ENCODE peak calls at places on chromosome 6, in eight cellular contexts. G is endothelial cell of umbilical vein, R is neural progenitor cell, S is MM.1S, A is H1, U is GM23248, M is mammary epithelial cell, I is hepatocyte. E is an unnamed sample.

GRCh38 chr6:19771753-19772336 is 65.3 kb upstream of the ID4 start:
- DNase-seq in G (no peak), S (no peak), U (peak; percentile 73), M (peak; percentile 25), A (no peak), R (no peak), I (no peak), E (no peak)

GRCh38 chr6:3396503-3397180 is 60.2 kb downstream of the SLC22A23 start:
- DNase-seq in R (no peak), M (no peak), U (no peak), I (no peak), A (no peak), G (no peak), S (no peak), E (no peak)

GRCh38 chr6:54419885-54420284 is 111.6 kb downstream of the TINAG start:
- DNase-seq in U (peak; percentile 94), A (no peak), R (no peak), S (no peak), M (peak; percentile 91), G (peak; percentile 60), I (peak; percentile 11), E (peak; percentile 18)

GRCh38 chr6:41846666-41847237 is 48.4 kb downstream of the USP49 start:
- DNase-seq in M (peak; percentile 98), R (peak; percentile 69), I (peak; percentile 85), U (peak; percentile 93), S (peak; percentile 46), A (peak; percentile 77), G (peak; percentile 99), E (peak; percentile 16)

GRCh38 chr6:4801491-4802118 is 25.4 kb downstream of the CDYL start:
- DNase-seq in I (no peak), G (no peak), U (no peak), A (no peak), R (no peak), M (no peak), S (peak; percentile 71), E (no peak)

GRCh38 chr6:12560315-12560714 is 156.3 kb upstream of the PHACTR1 start:
- DNase-seq in R (no peak), A (no peak), M (no peak), U (no peak), S (no peak), G (no peak), I (no peak), E (no peak)

GRCh38 chr6:85354761-85355618 is 94.9 kb upstream of the NT5E start:
- DNase-seq in S (peak; percentile 57), A (peak; percentile 82), R (peak; percentile 85), I (peak; percentile 78), G (peak; percentile 78), M (peak; percentile 64), U (peak; percentile 85), E (peak; percentile 55)

GRCh38 chr6:101395345-101395744 is 1.8 kb downstream of the GRIK2 start:
- DNase-seq in R (no peak), S (no peak), A (no peak), U (peak; percentile 42), G (no peak), I (no peak), M (no peak), E (no peak)

GRCh38 chr6:37690964-37691735 is 6.5 kb downstream of the MDGA1 start:
- DNase-seq in M (peak; percentile 31), U (peak; percentile 67), I (no peak), G (no peak), R (no peak), A (no peak), S (no peak), E (no peak)

GRCh38 chr6:138377844-138378243 is at the start of gene SMIM28:
- DNase-seq in M (no peak), I (no peak), U (no peak), A (no peak), G (no peak), S (no peak), R (no peak), E (no peak)

DNA sequence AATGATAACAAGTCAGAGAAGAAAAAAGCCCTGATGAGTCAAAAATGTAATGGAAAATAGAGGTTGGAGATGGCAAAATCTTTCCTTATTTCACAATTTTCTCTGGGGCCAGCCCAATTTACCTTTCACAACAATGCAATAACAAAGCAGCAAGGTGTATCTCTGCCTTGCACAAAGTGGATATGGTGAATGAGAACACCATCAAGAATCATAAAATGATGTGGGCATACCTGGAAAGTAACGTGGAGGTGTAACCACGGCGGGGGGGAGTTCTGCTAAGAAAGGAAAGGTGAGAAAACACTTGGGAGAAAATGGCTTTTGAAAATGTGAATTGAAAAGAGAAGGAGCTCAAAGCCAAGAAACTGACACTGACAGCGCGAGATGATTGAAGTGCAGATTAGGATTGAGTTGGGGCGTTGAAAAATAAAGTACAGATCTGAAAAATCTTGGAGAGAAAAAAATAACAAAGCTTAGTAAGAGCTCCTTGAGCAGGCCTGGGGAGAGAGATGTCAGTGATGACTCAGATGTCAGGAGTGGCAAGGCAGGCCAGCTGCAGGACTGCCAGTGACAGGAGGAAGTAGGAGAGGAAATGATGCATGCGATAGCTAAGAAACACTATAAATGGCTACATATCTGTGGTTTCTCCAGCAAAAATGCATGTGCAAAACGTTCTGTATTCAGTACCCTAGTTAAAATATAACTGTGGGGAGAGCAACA is 26.2 kb downstream of the ARHGAP18 start:
- DNase-seq in G (peak; percentile 97), M (peak; percentile 93), I (peak; percentile 85), S (peak; percentile 95), A (no peak), U (peak; percentile 98), R (no peak), E (peak; percentile 81)
- H3K4me3 ChIP-seq in G (no peak overlapping the region), M (peak overlapping the region; percentile 28), I (no peak overlapping the region), S (peak overlapping the region; percentile 43), A (no peak overlapping the region), U (peak overlapping the region; percentile 49), R (no peak overlapping the region), E (peak overlapping the region; percentile 28)

DNA sequence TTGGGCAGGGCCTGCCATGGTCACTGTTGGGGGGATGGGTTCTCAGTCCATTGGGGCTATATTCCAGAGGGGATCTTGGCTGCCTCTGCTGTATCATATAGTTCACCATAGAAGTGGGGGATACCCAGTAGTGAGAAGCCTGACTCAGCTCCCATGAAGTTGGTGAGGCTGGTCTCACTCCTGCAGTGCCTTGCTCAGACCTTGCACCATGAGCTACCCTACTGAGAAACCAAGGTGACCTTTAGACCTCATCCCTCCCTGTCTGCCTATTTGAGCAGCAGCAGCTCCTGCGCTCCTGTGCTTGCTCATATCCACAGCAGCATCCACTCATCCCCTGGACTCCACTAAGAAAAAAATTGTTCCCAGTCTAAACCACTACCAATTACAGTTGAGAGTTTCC is 56.0 kb upstream of the HEY2 start:
- DNase-seq in S (no peak), U (no peak), I (no peak), A (no peak), G (no peak), R (no peak), M (no peak), E (no peak)
- H3K9me3 ChIP-seq in S (no peaks in the 10 kb centered on the region), U (no peaks in the 10 kb centered on the region), I (no peaks in the 10 kb centered on the region), A (peaks cover 67% of the 10 kb centered on the region), G (no peaks in the 10 kb centered on the region), R (no peaks in the 10 kb centered on the region), M (no peaks in the 10 kb centered on the region), E (no peaks in the 10 kb centered on the region)

DNA sequence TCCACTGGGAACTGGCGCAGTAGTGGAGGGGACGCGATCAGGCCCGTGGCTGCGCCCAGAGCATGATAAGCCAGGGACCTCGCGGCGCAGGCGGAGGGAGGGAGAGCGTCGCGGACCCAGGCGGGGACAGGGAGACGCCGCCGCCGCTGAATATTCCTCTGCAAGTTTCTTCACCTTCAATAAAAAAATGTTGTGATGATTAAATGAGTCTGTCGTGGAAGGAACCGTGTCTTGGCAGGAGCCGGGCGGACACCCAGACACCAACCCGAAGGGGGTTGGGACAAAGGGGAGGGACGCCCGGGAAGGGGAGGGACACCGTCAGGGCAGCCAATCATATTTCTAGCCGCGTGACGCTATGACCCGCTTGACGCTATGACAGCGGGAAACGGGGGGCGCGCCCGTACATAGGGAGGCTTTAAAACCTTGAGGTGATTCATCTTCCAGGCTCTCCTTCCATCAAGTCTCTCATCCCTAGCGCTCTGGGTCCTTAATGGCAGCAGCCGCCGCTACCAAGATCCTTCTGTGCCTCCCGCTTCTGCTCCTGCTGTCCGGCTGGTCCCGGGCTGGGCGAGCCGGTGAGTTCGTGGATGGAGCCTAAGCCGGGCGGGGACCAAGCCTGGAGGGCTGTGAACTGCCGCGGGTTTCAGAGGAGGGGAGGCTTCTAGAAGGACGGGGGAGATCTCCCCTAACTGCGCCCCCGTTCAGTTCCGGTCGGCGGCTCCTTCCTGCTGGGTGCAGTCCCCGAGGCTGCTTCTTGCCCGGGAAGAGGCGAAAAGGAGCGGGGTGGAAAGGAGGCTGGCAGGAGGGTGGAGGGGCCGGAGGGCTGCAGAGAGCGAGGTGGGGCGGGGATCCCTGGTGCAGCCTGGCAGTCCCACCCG is at the start of gene ULBP2:
- DNase-seq in A (peak; percentile 79), R (peak; percentile 83), S (no peak), U (peak; percentile 99), I (peak; percentile 91), G (peak; percentile 97), M (peak; percentile 97), E (peak; percentile 53)
- TF ChIP-seq EZH2 in A (peak; percentile 86), R (peak; percentile 89), S (no peak), U (no peak), I (no peak), G (peak; percentile 26), M (no peak), E (no peak)

DNA sequence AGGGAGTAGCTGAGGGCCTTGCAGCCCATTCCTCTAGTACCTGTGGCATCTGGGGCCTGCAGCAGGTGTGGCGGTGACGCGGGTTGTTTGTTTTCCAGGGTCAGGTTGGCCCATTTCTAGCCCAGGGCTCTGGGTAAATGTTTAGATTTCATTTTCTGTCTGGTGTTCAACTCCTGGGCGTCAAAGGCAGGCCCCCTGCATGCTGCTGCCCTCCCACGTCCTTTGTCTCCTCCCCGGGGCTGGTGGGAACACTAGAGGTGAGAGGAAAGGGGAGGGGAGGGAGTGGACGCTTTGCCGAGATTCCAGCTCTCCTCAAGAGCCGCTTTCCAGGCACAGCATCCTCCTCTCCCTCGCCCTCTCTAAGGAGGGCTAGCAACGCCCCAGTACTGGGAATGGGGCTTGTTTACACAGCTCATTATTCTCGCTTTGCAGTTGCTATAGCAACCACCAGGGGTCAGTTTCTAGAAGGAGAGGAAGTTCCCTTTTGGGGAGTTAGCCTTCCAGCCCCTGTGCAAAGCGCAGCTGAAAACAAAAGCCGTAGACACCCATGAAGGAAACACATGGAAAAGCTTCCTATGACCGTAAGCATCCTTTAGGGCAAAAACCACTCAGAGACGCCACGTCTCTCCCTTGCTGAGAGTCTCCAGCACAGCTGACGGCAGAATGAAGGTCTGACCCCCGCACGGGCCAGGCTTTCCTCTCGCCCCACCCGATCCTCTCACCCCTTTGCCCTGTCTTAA is 170.6 kb downstream of the LY86 start:
- DNase-seq in G (peak; percentile 64), R (peak; percentile 92), I (peak; percentile 77), M (peak; percentile 23), U (peak; percentile 42), A (peak; percentile 74), S (peak; percentile 73), E (no peak)
- H3K4me3 ChIP-seq in G (no peak overlapping the region), R (peak overlapping the region; percentile 20), I (no peak overlapping the region), M (no peak overlapping the region), U (no peak overlapping the region), A (peak overlapping the region; percentile 36), S (peak overlapping the region; percentile 35), E (no peak overlapping the region)

DNA sequence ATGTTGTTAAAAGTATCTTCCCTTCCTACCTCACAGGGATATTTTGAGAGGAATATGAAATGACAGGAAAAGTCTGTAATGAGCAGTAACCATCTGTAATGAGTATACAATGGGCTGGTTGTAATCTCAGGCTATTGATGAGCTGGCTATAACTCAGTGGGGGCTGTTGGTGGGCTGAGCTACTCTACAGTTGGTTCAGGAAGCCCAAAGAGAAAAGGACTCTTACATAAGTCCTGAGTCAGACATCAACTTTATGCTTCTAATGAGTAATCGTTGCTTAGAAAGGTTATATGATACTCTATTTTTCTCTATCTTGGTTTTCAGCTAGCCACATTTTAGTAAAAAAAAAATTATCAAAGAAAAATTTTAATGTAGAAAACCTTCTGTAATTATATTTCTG is 26.4 kb downstream of the ZNF391 start:
- DNase-seq in U (no peak), G (no peak), M (peak; percentile 25), S (no peak), I (no peak), R (no peak), A (no peak), E (no peak)
- H3K9me3 ChIP-seq in U (no peaks in the 10 kb centered on the region), G (no peaks in the 10 kb centered on the region), M (peaks cover 11% of the 10 kb centered on the region), S (no peaks in the 10 kb centered on the region), I (no peaks in the 10 kb centered on the region), R (no peaks in the 10 kb centered on the region), A (no peaks in the 10 kb centered on the region), E (no peaks in the 10 kb centered on the region)

E was measured in SK-N-MC.